ENCODE peak calls at places on chromosome 3, in seven cellular contexts. One of them, this sample, is unnamed.

GRCh38 chr3:170425491-170426239 is 7.0 kb downstream of the CLDN11 start:
- DNase-seq in H7: peak
- DNase-seq in M059J: no peak
- DNase-seq in hippocampal formation: peak
- DNase-seq in activated CD8-positive, alpha-beta memory T cell treated with anti-CD3 and anti-CD28 coated beads for 48 hours: no peak
- DNase-seq in Daoy: no peak
- DNase-seq in NAMALWA: no peak
- DNase-seq in this sample: no peak

GRCh38 chr3:42067324-42067723 is 23.8 kb upstream of the TRAK1 start:
- DNase-seq in hippocampal formation: no peak
- DNase-seq in H7: no peak
- DNase-seq in M059J: peak
- DNase-seq in activated CD8-positive, alpha-beta memory T cell treated with anti-CD3 and anti-CD28 coated beads for 48 hours: no peak
- DNase-seq in Daoy: no peak
- DNase-seq in NAMALWA: peak
- DNase-seq in this sample: no peak

GRCh38 chr3:39106281-39107055 is 959 bp downstream of the GORASP1 start:
- DNase-seq in NAMALWA: no peak
- DNase-seq in activated CD8-positive, alpha-beta memory T cell treated with anti-CD3 and anti-CD28 coated beads for 48 hours: no peak
- DNase-seq in H7: peak
- DNase-seq in M059J: peak
- DNase-seq in hippocampal formation: no peak
- DNase-seq in Daoy: no peak
- DNase-seq in this sample: peak

GRCh38 chr3:71728632-71729342 is 3.6 kb upstream of the EIF4E3 start:
- DNase-seq in H7: peak
- DNase-seq in NAMALWA: peak
- DNase-seq in M059J: peak
- DNase-seq in hippocampal formation: peak
- DNase-seq in activated CD8-positive, alpha-beta memory T cell treated with anti-CD3 and anti-CD28 coated beads for 48 hours: no peak
- DNase-seq in Daoy: peak
- DNase-seq in this sample: no peak

GRCh38 chr3:50248387-50248786 is 12.4 kb downstream of the GNAI2 start:
- DNase-seq in H7: no peak
- DNase-seq in Daoy: peak
- DNase-seq in M059J: no peak
- DNase-seq in NAMALWA: no peak
- DNase-seq in hippocampal formation: no peak
- DNase-seq in activated CD8-positive, alpha-beta memory T cell treated with anti-CD3 and anti-CD28 coated beads for 48 hours: no peak
- DNase-seq in this sample: no peak

GRCh38 chr3:122014741-122015140 is 7.3 kb downstream of the ILDR1 start:
- DNase-seq in H7: no peak
- DNase-seq in M059J: no peak
- DNase-seq in hippocampal formation: no peak
- DNase-seq in activated CD8-positive, alpha-beta memory T cell treated with anti-CD3 and anti-CD28 coated beads for 48 hours: no peak
- DNase-seq in NAMALWA: peak
- DNase-seq in Daoy: no peak
- DNase-seq in this sample: no peak

GRCh38 chr3:146801492-146801891 is 196.3 kb upstream of the PLSCR5 start:
- DNase-seq in H7: no peak
- DNase-seq in hippocampal formation: no peak
- DNase-seq in NAMALWA: no peak
- DNase-seq in activated CD8-positive, alpha-beta memory T cell treated with anti-CD3 and anti-CD28 coated beads for 48 hours: no peak
- DNase-seq in Daoy: no peak
- DNase-seq in M059J: no peak
- DNase-seq in this sample: no peak

GRCh38 chr3:133474251-133474801 is 74.5 kb downstream of the BFSP2 start:
- DNase-seq in Daoy: no peak
- DNase-seq in M059J: peak
- DNase-seq in activated CD8-positive, alpha-beta memory T cell treated with anti-CD3 and anti-CD28 coated beads for 48 hours: no peak
- DNase-seq in H7: no peak
- DNase-seq in hippocampal formation: no peak
- DNase-seq in NAMALWA: no peak
- DNase-seq in this sample: no peak

GRCh38 chr3:58568572-58569286 is 8.5 kb downstream of the FAM107A start:
- DNase-seq in activated CD8-positive, alpha-beta memory T cell treated with anti-CD3 and anti-CD28 coated beads for 48 hours: peak
- DNase-seq in Daoy: peak
- DNase-seq in hippocampal formation: peak
- DNase-seq in H7: peak
- DNase-seq in M059J: peak
- DNase-seq in NAMALWA: peak
- DNase-seq in this sample: peak

GRCh38 chr3:197305854-197306253 is 7.4 kb upstream of the DLG1 start:
- DNase-seq in hippocampal formation: no peak
- DNase-seq in NAMALWA: peak
- DNase-seq in H7: no peak
- DNase-seq in activated CD8-positive, alpha-beta memory T cell treated with anti-CD3 and anti-CD28 coated beads for 48 hours: no peak
- DNase-seq in Daoy: peak
- DNase-seq in M059J: peak
- DNase-seq in this sample: no peak

GRCh38 chr3:47022540-47023161 is 43.2 kb downstream of the NBEAL2 start:
- DNase-seq in hippocampal formation: no peak
- DNase-seq in activated CD8-positive, alpha-beta memory T cell treated with anti-CD3 and anti-CD28 coated beads for 48 hours: no peak
- DNase-seq in M059J: peak
- DNase-seq in H7: no peak
- DNase-seq in Daoy: no peak
- DNase-seq in NAMALWA: no peak
- DNase-seq in this sample: no peak